ENCODE peak calls at places on chromosomes 11 and 22, in four cellular contexts. One of them, this sample, is unnamed.

GRCh38 chr11:120603071-120603470 is 91.5 kb downstream of the GRIK4 start:
- DNase-seq in NCI-H1092: no peak
- DNase-seq in fibroblast of mammary gland: no peak
- DNase-seq in GOT3: no peak
- DNase-seq in this sample: no peak

GRCh38 chr22:35312198-35313059 is 12.7 kb downstream of the TOM1 start:
- DNase-seq in NCI-H1092: no peak
- DNase-seq in GOT3: no peak
- DNase-seq in fibroblast of mammary gland: peak
- DNase-seq in this sample: no peak

GRCh38 chr11:45921561-45922424 is 663 bp upstream of the LARGE2 start:
- DNase-seq in NCI-H1092: no peak
- DNase-seq in fibroblast of mammary gland: no peak
- DNase-seq in GOT3: no peak
- DNase-seq in this sample: peak

GRCh38 chr11:17528906-17529813 is 15.1 kb downstream of the USH1C start:
- DNase-seq in fibroblast of mammary gland: no peak
- DNase-seq in NCI-H1092: peak
- DNase-seq in GOT3: no peak
- DNase-seq in this sample: no peak

GRCh38 chr11:128405693-128406364 is 181.5 kb downstream of the ETS1 start:
- DNase-seq in fibroblast of mammary gland: no peak
- DNase-seq in GOT3: no peak
- DNase-seq in NCI-H1092: no peak
- DNase-seq in this sample: no peak

GRCh38 chr22:45689195-45689594 is 17.6 kb downstream of the ATXN10 start:
- DNase-seq in GOT3: no peak
- DNase-seq in fibroblast of mammary gland: no peak
- DNase-seq in NCI-H1092: no peak
- DNase-seq in this sample: no peak

GRCh38 chr11:76918941-76919386 is 58.2 kb downstream of the ACER3 start:
- DNase-seq in NCI-H1092: peak
- DNase-seq in GOT3: no peak
- DNase-seq in fibroblast of mammary gland: peak
- DNase-seq in this sample: no peak

GRCh38 chr11:78213526-78214330 is 25.0 kb downstream of the USP35 start:
- DNase-seq in GOT3: no peak
- DNase-seq in NCI-H1092: no peak
- DNase-seq in fibroblast of mammary gland: no peak
- DNase-seq in this sample: no peak

GRCh38 chr11:31340903-31341572 is 28.5 kb downstream of the DCDC1 start:
- DNase-seq in GOT3: no peak
- DNase-seq in fibroblast of mammary gland: peak
- DNase-seq in NCI-H1092: no peak
- DNase-seq in this sample: peak

GRCh38 chr11:110774138-110775014 is 62.1 kb upstream of the ARHGAP20 start:
- DNase-seq in NCI-H1092: no peak
- DNase-seq in fibroblast of mammary gland: peak
- DNase-seq in GOT3: no peak
- DNase-seq in this sample: no peak

GRCh38 chr22:19121631-19122142 is 525 bp downstream of the DGCR2 start:
- DNase-seq in GOT3: no peak
- DNase-seq in fibroblast of mammary gland: no peak
- DNase-seq in NCI-H1092: peak
- DNase-seq in this sample: peak